ENCODE peak calls at places on chromosomes 3 and 15, in seven cellular contexts. C, V, Q, D, O, W and G are unnamed samples. For H3K36me3, the result is how much of the 10 kb centered on the place peaks cover.

GRCh38 chr3:99903844-99904243 is 86.2 kb downstream of the CMSS1 start:
- DNase-seq in D (no peak), W (no peak), O (no peak), C (no peak), V (no peak), Q (no peak), G (no peak)

GRCh38 chr3:55483196-55484095 is 3.7 kb downstream of the WNT5A start:
- DNase-seq in V (no peak), C (no peak), O (no peak), D (no peak), Q (no peak), W (no peak), G (no peak)

GRCh38 chr3:127748754-127749327 is 73.5 kb downstream of the MGLL start:
- DNase-seq in W (no peak), Q (peak), V (no peak), O (no peak), C (no peak), D (no peak), G (no peak)

GRCh38 chr3:100005670-100006393 is 108.5 kb downstream of the FILIP1L start:
- DNase-seq in Q (no peak), V (no peak), C (no peak), W (no peak), O (no peak), D (no peak), G (no peak)

GRCh38 chr15:82177291-82178010 is 85.1 kb downstream of the EFL1 start:
- DNase-seq in V (no peak), Q (no peak), W (peak), D (no peak), O (no peak), C (no peak), G (no peak)

GRCh38 chr15:48507416-48508065 is 138.0 kb downstream of the FBN1 start:
- DNase-seq in Q (no peak), V (no peak), O (peak), D (no peak), C (peak), W (no peak), G (no peak)

GRCh38 chr3:53680026-53680425 is 166.2 kb downstream of the CHDH start:
- DNase-seq in V (no peak), W (no peak), C (peak), O (no peak), D (no peak), Q (no peak), G (no peak)

GRCh38 chr3:116663161-116663885 is 46.3 kb upstream of the TUSC7 start:
- DNase-seq in C (no peak), Q (no peak), V (no peak), O (no peak), W (no peak), D (no peak), G (no peak)

GRCh38 chr3:13764161-13764560 is 115.7 kb downstream of the WNT7A start:
- DNase-seq in W (no peak), C (no peak), Q (no peak), O (no peak), D (no peak), V (no peak), G (no peak)

GRCh38 chr3:175932586-175932985 is 1073.5 kb downstream of the NAALADL2 start:
- DNase-seq in Q (no peak), W (no peak), D (no peak), V (no peak), C (no peak), O (no peak), G (no peak)

GRCh38 chr3:43874290-43874689 is 183.6 kb downstream of the ABHD5 start:
- DNase-seq in D (no peak), V (no peak), Q (no peak), C (no peak), O (no peak), W (no peak), G (no peak)

GRCh38 chr15:48861813-48862431 is 16.0 kb upstream of the EID1 start:
- DNase-seq in D (no peak), Q (no peak), O (peak), V (no peak), W (no peak), C (no peak), G (no peak)

GRCh38 chr15:78207641-78208340 is 26.6 kb downstream of the ACSBG1 start:
- DNase-seq in Q (no peak), W (no peak), O (no peak), V (no peak), C (no peak), D (no peak), G (no peak)

GRCh38 chr15:76967067-76967466 is 27.9 kb upstream of the PSTPIP1 start:
- DNase-seq in D (no peak), W (no peak), C (no peak), Q (no peak), O (no peak), V (no peak), G (no peak)

GRCh38 chr15:94306700-94307650 is 75.6 kb downstream of the MCTP2 start:
- DNase-seq in O (peak), W (no peak), V (no peak), D (no peak), C (peak), Q (no peak), G (no peak)

GRCh38 chr3:58404396-58404795 is 29.2 kb downstream of the PDHB start:
- DNase-seq in V (no peak), O (no peak), C (no peak), W (no peak), D (no peak), Q (no peak), G (no peak)

GRCh38 chr3:38164136-38164965 is 986 bp upstream of the OXSR1 start:
- DNase-seq in C (no peak), D (no peak), O (no peak), V (no peak), Q (no peak), W (no peak), G (no peak)

GRCh38 chr3:17808994-17809393 is 66.6 kb upstream of the TBC1D5 start:
- DNase-seq in O (no peak), C (no peak), Q (no peak), D (no peak), V (no peak), W (no peak), G (no peak)

GRCh38 chr15:54519577-54519976 is 541.3 kb downstream of the UNC13C start:
- DNase-seq in Q (no peak), D (no peak), O (no peak), V (no peak), W (no peak), C (no peak), G (no peak)

GRCh38 chr15:69298697-69299441 is at the start of gene PAQR5:
- DNase-seq in C (no peak), W (no peak), Q (no peak), V (no peak), D (peak), O (no peak), G (no peak)

GRCh38 chr15:25850154-25851111 is 12.7 kb downstream of the ATP10A start:
- DNase-seq in V (peak), O (peak), C (no peak), Q (peak), W (no peak), D (peak), G (no peak)

GRCh38 chr3:25433868-25434267 is 5.8 kb downstream of the RARB start:
- DNase-seq in C (no peak), O (no peak), V (no peak), D (no peak), W (no peak), Q (no peak), G (no peak)

GRCh38 chr3:132378-132777 is 64.2 kb upstream of the CHL1 start:
- DNase-seq in C (no peak), V (no peak), D (no peak), O (no peak), Q (no peak), W (no peak), G (no peak)

GRCh38 chr3:13277860-13278531 is 142.1 kb downstream of the NUP210 start:
- DNase-seq in O (no peak), Q (no peak), D (peak), V (no peak), C (no peak), W (no peak), G (no peak)

GRCh38 chr3:164192974-164193373 is 885.3 kb downstream of the SI start:
- DNase-seq in W (no peak), O (no peak), D (no peak), Q (no peak), C (no peak), V (no peak), G (no peak)

GRCh38 chr3:114274929-114275328 is 18.9 kb upstream of the TIGIT start:
- DNase-seq in V (no peak), C (peak), W (no peak), O (no peak), D (no peak), Q (no peak), G (no peak)

GRCh38 chr3:138673641-138674040 is 65.1 kb downstream of the FAIM start:
- DNase-seq in Q (no peak), W (no peak), D (no peak), O (no peak), C (no peak), V (no peak), G (no peak)

GRCh38 chr15:31847961-31848360 is 182.4 kb upstream of the CHRNA7 start:
- DNase-seq in D (no peak), O (no peak), V (no peak), Q (no peak), C (no peak), W (no peak), G (no peak)

GRCh38 chr15:22811640-22812039 is 25.2 kb downstream of the NIPA1 start:
- DNase-seq in D (no peak), W (no peak), O (peak), V (no peak), C (no peak), Q (peak), G (no peak)

GRCh38 chr15:85598203-85598602 is 196.5 kb downstream of the KLHL25 start:
- DNase-seq in W (no peak), C (no peak), V (no peak), O (no peak), D (no peak), Q (no peak), G (no peak)

GRCh38 chr15:74443100-74443909 is 9.5 kb upstream of the SEMA7A start:
- DNase-seq in C (no peak), V (no peak), D (peak), Q (no peak), O (no peak), W (no peak), G (no peak)

GRCh38 chr3:8632402-8633237 is 12.0 kb downstream of the SSUH2 start:
- DNase-seq in O (no peak), C (no peak), Q (no peak), V (no peak), D (no peak), W (no peak), G (no peak)

DNA sequence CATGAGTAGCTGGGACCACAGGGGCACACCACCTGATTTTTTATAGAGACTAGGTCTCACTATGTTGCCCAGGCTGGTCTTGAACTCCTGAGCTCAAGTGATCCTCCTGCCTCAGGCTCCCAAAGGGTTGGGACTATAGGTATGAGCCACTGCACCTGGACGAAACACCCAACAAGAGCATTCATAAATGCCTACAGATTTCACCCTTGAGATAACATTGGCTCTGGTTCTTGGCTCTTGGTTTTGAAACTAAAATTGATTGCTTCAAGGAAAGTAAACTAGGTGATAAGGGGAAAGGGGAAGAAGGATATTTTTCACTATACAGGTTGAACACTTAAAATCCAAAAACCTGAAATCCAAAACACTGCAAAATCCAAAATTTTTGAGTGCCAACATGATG is 10.3 kb downstream of the AP3S2 start:
- DNase-seq in D (no peak), O (no peak), Q (no peak), W (no peak), V (no peak), C (no peak), G (no peak)
- H3K36me3 ChIP-seq in D (half or more), O (half or more), Q (half or more), W (under half), V (under half), C (under half), G (under half)

GRCh38 chr15:34900748-34901147 is 68.8 kb downstream of the AQR start:
- DNase-seq in O (no peak), D (no peak), V (no peak), Q (no peak), C (no peak), W (no peak), G (no peak)
- H3K36me3 ChIP-seq in O (half or more), D (half or more), V (under half), Q (half or more), C (under half), W (under half), G (under half)

GRCh38 chr15:72965671-72966070 is 86.6 kb upstream of the NEO1 start:
- DNase-seq in O (no peak), Q (no peak), C (no peak), W (no peak), D (no peak), V (no peak), G (no peak)

GRCh38 chr15:72970965-72971746 is 81.1 kb upstream of the NEO1 start:
- DNase-seq in V (no peak), C (no peak), D (no peak), O (no peak), W (no peak), Q (no peak), G (no peak)

GRCh38 chr15:72968531-72968922 is 83.7 kb upstream of the NEO1 start:
- DNase-seq in V (no peak), D (no peak), W (no peak), Q (peak), C (no peak), O (no peak), G (no peak)

GRCh38 chr15:72967397-72967796 is 84.9 kb upstream of the NEO1 start:
- DNase-seq in O (no peak), C (no peak), W (no peak), Q (no peak), V (no peak), D (no peak), G (no peak)

GRCh38 chr15:72967836-72968530 is 84.3 kb upstream of the NEO1 start:
- DNase-seq in D (no peak), W (no peak), V (no peak), C (no peak), Q (no peak), O (no peak), G (no peak)
- H3K36me3 ChIP-seq in D (under half), W (under half), V (under half), C (under half), Q (under half), O (under half), G (under half)

DNA sequence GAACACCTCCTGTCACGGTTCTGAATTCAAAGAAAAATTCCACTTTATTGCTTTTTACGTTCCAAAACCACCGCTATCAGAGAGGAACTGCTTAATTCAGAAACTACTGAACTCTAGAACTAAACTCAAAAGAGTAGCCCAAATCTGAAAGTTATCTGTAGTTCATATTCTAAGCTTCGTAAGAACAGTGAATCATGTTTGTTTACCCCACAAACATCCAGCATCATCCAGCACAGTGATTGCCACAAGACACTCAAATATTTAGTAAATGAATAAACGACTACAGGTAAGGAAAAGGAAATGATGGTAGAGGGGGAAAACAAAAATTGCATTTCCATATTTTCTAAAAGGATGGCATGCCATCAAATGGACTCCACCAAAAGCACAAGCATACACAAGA is 32.3 kb downstream of the VPS13C start:
- DNase-seq in C (no peak), Q (no peak), W (no peak), D (no peak), V (no peak), O (no peak), G (no peak)
- H3K36me3 ChIP-seq in C (under half), Q (under half), W (under half), D (under half), V (under half), O (under half), G (under half)

DNA sequence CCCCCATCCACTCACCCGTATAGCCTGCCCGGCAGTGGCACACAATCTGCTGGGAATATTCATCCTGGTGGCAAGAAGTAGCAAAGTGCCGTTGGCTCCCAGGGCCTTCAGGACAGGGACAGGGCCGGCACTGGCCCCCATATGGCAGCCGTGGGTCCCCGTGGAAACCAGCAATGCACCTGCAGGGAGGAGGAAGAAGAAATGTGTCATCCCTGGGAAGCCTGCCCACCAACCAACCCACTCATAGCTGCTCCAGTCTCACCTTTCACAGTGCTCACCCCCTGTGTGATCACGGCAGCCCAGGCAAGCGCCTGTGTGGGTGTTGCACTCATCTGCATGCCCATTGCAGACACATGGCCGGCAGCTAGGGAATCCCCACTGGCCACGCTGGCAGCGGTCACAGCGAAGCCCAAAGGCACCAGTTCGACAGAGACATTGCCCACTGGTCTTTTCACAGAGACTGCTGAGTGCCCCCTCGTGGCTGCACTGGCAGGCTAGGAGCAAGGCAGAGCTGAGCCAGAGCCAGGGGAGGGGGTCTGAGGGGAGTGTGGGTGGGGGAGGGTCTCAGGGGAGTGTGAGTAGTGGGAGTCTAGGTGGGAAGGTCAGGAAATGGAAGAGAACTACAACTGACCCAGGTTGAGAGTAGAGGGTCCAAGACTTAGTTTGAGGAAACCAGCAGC is 4.5 kb upstream of the USP19 start:
- DNase-seq in D (no peak), V (no peak), O (peak), Q (no peak), W (no peak), C (no peak), G (no peak)
- H3K36me3 ChIP-seq in D (half or more), V (half or more), O (under half), Q (half or more), W (half or more), C (under half), G (half or more)

GRCh38 chr15:72206677-72207000 is 9.1 kb upstream of the GRAMD2A start:
- DNase-seq in D (no peak), C (no peak), W (no peak), O (no peak), Q (no peak), V (no peak), G (no peak)
- H3K36me3 ChIP-seq in D (half or more), C (under half), W (half or more), O (half or more), Q (half or more), V (half or more), G (half or more)

DNA sequence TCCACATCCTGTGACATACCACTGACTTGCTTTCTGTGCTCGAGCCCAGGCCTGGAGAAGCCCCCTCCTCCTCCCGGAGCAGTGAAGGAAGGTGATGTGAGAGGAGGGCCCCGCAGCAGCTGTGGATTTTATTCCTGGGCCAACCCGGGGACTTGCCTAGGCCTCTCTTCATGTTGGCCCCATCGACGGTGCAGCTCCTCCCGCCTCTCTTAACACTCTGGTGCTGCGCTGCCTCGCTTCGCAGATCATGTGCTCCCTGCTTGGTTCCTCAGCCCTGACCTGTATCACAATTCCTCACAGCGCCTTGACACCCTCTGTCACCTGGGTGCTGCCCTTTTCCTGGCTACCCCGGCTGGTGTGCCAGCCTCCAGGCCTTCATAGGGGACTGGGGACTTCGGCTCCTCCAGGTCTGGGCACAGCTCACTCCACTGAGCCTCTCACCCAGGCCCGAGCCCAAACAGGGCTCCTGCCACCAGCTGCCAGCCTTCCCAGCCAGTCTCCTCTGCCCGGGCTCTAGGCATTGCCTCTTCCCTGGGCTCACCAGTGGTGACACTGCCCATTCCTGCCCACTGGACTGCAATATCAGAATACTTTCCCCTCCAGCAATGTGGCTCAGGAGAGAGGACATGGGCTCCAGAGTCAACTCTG is 21.5 kb downstream of the MAGEF1 start:
- DNase-seq in Q (no peak), W (no peak), O (no peak), V (no peak), D (no peak), C (no peak), G (no peak)
- H3K36me3 ChIP-seq in Q (under half), W (under half), O (under half), V (under half), D (under half), C (under half), G (under half)

DNA sequence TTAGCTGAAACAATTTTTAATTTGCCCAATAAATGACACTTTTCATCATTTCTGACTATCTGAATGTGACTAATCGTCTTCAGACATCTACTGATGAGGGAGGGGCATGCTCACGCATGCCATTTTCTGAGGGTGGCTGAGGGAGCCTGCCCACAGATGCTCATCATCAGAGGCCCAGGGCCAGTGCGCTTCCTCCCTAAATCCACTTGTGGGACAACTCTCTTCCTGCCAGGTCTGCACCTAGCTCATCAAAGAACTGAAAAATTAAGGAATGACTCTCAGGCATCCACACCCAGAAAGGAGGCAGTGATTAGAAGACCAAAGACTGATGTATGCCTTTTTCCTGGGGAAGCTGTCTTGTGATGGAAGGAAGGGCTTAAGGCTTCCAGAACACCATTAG is 22.8 kb downstream of the RTP3 start:
- DNase-seq in V (no peak), Q (no peak), C (no peak), D (no peak), W (no peak), O (no peak), G (no peak)
- H3K36me3 ChIP-seq in V (under half), Q (under half), C (under half), D (under half), W (under half), O (under half), G (under half)